ENCODE peak calls at places on chromosomes 1 and 21, in seven cellular contexts. B is B cell, A is pons, O is Panc1, G is left cardiac atrium, W is fibroblast of mammary gland, L is uterus. F is an unnamed sample.

GRCh38 chr1:17696417-17697301 is 58.5 kb upstream of the ACTL8 start:
- DNase-seq in L (peak), O (peak), W (peak), B (no peak), A (no peak), G (no peak), F (no peak)

GRCh38 chr1:209630383-209631219 is 21.6 kb downstream of the LAMB3 start:
- DNase-seq in W (no peak), B (no peak), L (no peak), A (peak), O (no peak), G (no peak), F (no peak)

GRCh38 chr1:60274422-60275419 is 201.2 kb upstream of the C1orf87 start:
- DNase-seq in B (no peak), A (no peak), O (no peak), L (no peak), W (peak), G (no peak), F (no peak)

GRCh38 chr1:227330709-227331108 is 12.4 kb upstream of the CDC42BPA start:
- DNase-seq in G (no peak), B (no peak), W (no peak), L (no peak), A (no peak), O (no peak), F (no peak)

GRCh38 chr1:42165511-42166210 is 1.1 kb upstream of the GUCA2A start:
- DNase-seq in L (no peak), A (no peak), O (no peak), B (no peak), G (peak), W (no peak), F (no peak)

GRCh38 chr21:25024639-25025038 is 582.6 kb downstream of the MRPL39 start:
- DNase-seq in A (no peak), O (no peak), G (no peak), B (no peak), L (no peak), W (no peak), F (no peak)

GRCh38 chr1:195141294-195141693 is 1466.9 kb downstream of the KCNT2 start:
- DNase-seq in L (no peak), G (no peak), O (no peak), B (no peak), W (no peak), A (no peak), F (no peak)

GRCh38 chr1:233244183-233244582 is 51.3 kb downstream of the PCNX2 start:
- DNase-seq in O (no peak), A (no peak), W (peak), G (no peak), L (no peak), B (no peak), F (no peak)

GRCh38 chr1:205630241-205630640 is 1.6 kb downstream of the ELK4 start:
- DNase-seq in A (no peak), G (no peak), W (peak), B (no peak), O (no peak), L (no peak), F (no peak)

GRCh38 chr1:81832573-81832972 is 31.8 kb downstream of the ADGRL2 start:
- DNase-seq in O (no peak), B (no peak), L (no peak), A (no peak), G (peak), W (peak), F (no peak)

GRCh38 chr1:188652678-188653077 is 1823.9 kb downstream of the PLA2G4A start:
- DNase-seq in L (no peak), A (no peak), B (no peak), W (no peak), G (no peak), O (no peak), F (peak)

GRCh38 chr1:109933856-109934711 is 23.4 kb downstream of the CSF1 start:
- DNase-seq in G (no peak), B (no peak), L (no peak), W (peak), A (no peak), O (no peak), F (no peak)

GRCh38 chr1:160537714-160538665 is 14.9 kb upstream of the SLAMF6 start:
- DNase-seq in A (no peak), W (no peak), L (no peak), B (no peak), G (no peak), O (no peak), F (no peak)

F was measured in SW 1271.